ENCODE peak calls at places on chromosomes 1 and 21, in eight cellular contexts. Y is AG10803, I is sigmoid colon, R is astrocyte of the spinal cord, C is AG04450, N is heart right ventricle, J is fibroblast of mammary gland, V is epithelial cell of esophagus. K is an unnamed sample.

GRCh38 chr1:153324912-153325311 is 12.2 kb upstream of the PGLYRP3 start:
- DNase-seq in C (no peak), V (no peak), J (no peak), I (no peak), N (no peak), Y (no peak), R (no peak), K (no peak)

GRCh38 chr1:94926365-94926914 is 470 bp downstream of the CNN3 start:
- DNase-seq in I (peak), V (peak), J (peak), N (peak), C (no peak), R (peak), Y (peak), K (no peak)

GRCh38 chr1:22503721-22504410 is 52.2 kb downstream of the ZBTB40 start:
- DNase-seq in Y (peak), V (no peak), C (no peak), N (no peak), I (no peak), R (peak), J (no peak), K (no peak)

GRCh38 chr1:230861489-230861888 is 6.8 kb downstream of the C1orf198 start:
- DNase-seq in I (no peak), R (no peak), N (no peak), Y (no peak), J (no peak), C (no peak), V (no peak), K (no peak)

GRCh38 chr21:35084869-35085268 is 35.8 kb upstream of the RUNX1 start:
- DNase-seq in C (peak), R (peak), N (no peak), Y (peak), V (peak), J (peak), I (no peak), K (no peak)

GRCh38 chr1:25933479-25934365 is 27.5 kb upstream of the STMN1 start:
- DNase-seq in C (no peak), N (no peak), R (no peak), I (no peak), Y (no peak), V (no peak), J (no peak), K (no peak)

GRCh38 chr1:217681806-217682205 is 50.7 kb downstream of the SPATA17 start:
- DNase-seq in C (no peak), Y (no peak), J (peak), R (no peak), V (no peak), I (no peak), N (no peak), K (no peak)

GRCh38 chr1:222979561-222979960 is 163.5 kb downstream of the TLR5 start:
- DNase-seq in R (no peak), V (no peak), J (no peak), Y (no peak), I (no peak), N (no peak), C (no peak), K (no peak)

GRCh38 chr1:43651188-43651587 is 1.2 kb downstream of the KDM4A start:
- DNase-seq in Y (no peak), N (no peak), J (no peak), C (no peak), V (peak), I (no peak), R (no peak), K (no peak)

GRCh38 chr1:151515265-151515664 is 4.1 kb downstream of the CGN start:
- DNase-seq in Y (no peak), V (no peak), N (no peak), R (no peak), C (no peak), I (no peak), J (no peak), K (no peak)

GRCh38 chr1:12544357-12544756 is 73.7 kb downstream of the DHRS3 start:
- DNase-seq in V (no peak), J (no peak), C (no peak), I (no peak), R (no peak), N (no peak), Y (no peak), K (no peak)

GRCh38 chr1:92858564-92859399 is 26.9 kb downstream of the RPL5 start:
- DNase-seq in V (peak), R (peak), I (peak), Y (peak), C (peak), N (no peak), J (peak), K (peak)

GRCh38 chr21:38979271-38980196 is 173.8 kb downstream of the ETS2 start:
- DNase-seq in I (no peak), R (no peak), Y (peak), C (no peak), J (peak), V (peak), N (no peak), K (no peak)

GRCh38 chr1:232594018-232594502 is 35.9 kb downstream of the SIPA1L2 start:
- DNase-seq in R (no peak), C (no peak), V (peak), I (no peak), J (peak), Y (no peak), N (no peak), K (no peak)

GRCh38 chr1:95252422-95252821 is 18.4 kb downstream of the RWDD3 start:
- DNase-seq in Y (no peak), V (no peak), J (no peak), C (no peak), R (no peak), I (no peak), N (no peak), K (no peak)

GRCh38 chr21:45262616-45263015 is 25.1 kb downstream of the POFUT2 start:
- DNase-seq in Y (no peak), I (no peak), R (no peak), J (peak), C (no peak), N (no peak), V (no peak), K (peak)

GRCh38 chr1:31666290-31666963 is 21.8 kb upstream of the PEF1 start:
- DNase-seq in I (no peak), C (no peak), V (peak), N (no peak), Y (peak), R (peak), J (peak), K (no peak)

GRCh38 chr1:39370602-39371001 is 120.8 kb upstream of the BMP8A start:
- DNase-seq in R (no peak), N (no peak), C (no peak), J (peak), I (no peak), V (no peak), Y (peak), K (no peak)

GRCh38 chr1:6100801-6101783 is 55.4 kb downstream of the KCNAB2 start:
- DNase-seq in J (no peak), V (no peak), I (peak), R (no peak), Y (no peak), N (peak), C (no peak), K (no peak)

GRCh38 chr1:219027161-219027673 is 146.5 kb upstream of the LYPLAL1 start:
- DNase-seq in Y (peak), V (no peak), J (peak), R (no peak), I (no peak), N (no peak), C (no peak), K (no peak)

GRCh38 chr1:54540891-54541290 is 7.1 kb upstream of the ACOT11 start:
- DNase-seq in Y (no peak), J (no peak), R (no peak), N (no peak), C (no peak), V (no peak), I (no peak), K (no peak)

GRCh38 chr1:235919127-235919796 is 52.6 kb upstream of the LYST start:
- DNase-seq in V (no peak), R (peak), J (peak), N (no peak), I (no peak), Y (peak), C (no peak), K (no peak)

GRCh38 chr21:28154121-28154520 is 838.6 kb downstream of the LTN1 start:
- DNase-seq in N (no peak), V (no peak), R (peak), I (no peak), J (no peak), Y (no peak), C (no peak), K (no peak)

GRCh38 chr1:86741947-86742572 is 37.7 kb downstream of the SH3GLB1 start:
- DNase-seq in N (no peak), V (peak), Y (peak), J (peak), C (no peak), I (no peak), R (peak), K (no peak)

GRCh38 chr1:83942914-83943313 is 56.0 kb downstream of the TTLL7 start:
- DNase-seq in V (peak), J (peak), R (peak), Y (peak), N (no peak), C (no peak), I (no peak), K (no peak)

GRCh38 chr1:185896863-185897262 is 162.7 kb downstream of the HMCN1 start:
- DNase-seq in J (peak), N (no peak), C (no peak), I (no peak), R (peak), Y (peak), V (no peak), K (no peak)

GRCh38 chr21:35014302-35015044 is 34.6 kb downstream of the RUNX1 start:
- DNase-seq in Y (no peak), N (no peak), C (no peak), J (no peak), R (no peak), V (peak), I (no peak), K (no peak)

GRCh38 chr1:5001466-5001865 is 347.1 kb downstream of the AJAP1 start:
- DNase-seq in Y (no peak), I (no peak), R (no peak), J (no peak), N (no peak), V (no peak), C (no peak), K (no peak)

GRCh38 chr1:167232801-167233200 is 12.1 kb downstream of the POU2F1 start:
- DNase-seq in V (peak), R (no peak), C (no peak), Y (no peak), J (no peak), N (no peak), I (no peak), K (no peak)

GRCh38 chr1:150410582-150411101 is 46.7 kb downstream of the RPRD2 start:
- DNase-seq in V (no peak), I (no peak), Y (no peak), C (no peak), N (no peak), R (peak), J (peak), K (no peak)

DNA sequence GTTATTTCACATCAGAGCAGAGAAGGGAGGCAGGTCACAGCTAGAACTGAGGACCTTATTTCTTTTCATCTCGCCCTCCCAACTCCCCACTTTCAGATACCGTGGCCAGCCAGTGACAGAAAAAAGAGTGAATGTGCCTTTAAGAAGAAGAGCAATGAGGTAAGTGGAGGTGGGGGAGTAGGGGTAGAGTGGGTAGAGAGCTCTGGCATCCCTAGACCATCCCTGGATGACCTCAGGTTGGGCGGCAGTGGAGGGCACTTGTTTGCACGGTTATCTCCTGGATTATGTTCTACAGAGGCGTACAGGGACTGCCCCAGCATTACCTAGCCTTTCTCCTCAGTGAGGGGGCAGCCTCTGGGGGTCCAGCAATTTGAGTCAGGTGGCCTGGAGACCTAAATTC is 4.6 kb downstream of the SEMA4A start:
- DNase-seq in C (no peak), R (no peak), V (no peak), J (no peak), I (no peak), N (no peak), Y (no peak), K (no peak)
- H3K4me3 ChIP-seq in C (no peak), R (no peak), V (no peak), J (no peak), I (no peak), N (no peak), Y (no peak), K (no peak)

GRCh38 chr1:154407021-154407865 is 2.1 kb downstream of the IL6R start:
- DNase-seq in I (peak), Y (no peak), C (no peak), J (no peak), R (no peak), N (no peak), V (peak), K (no peak)

GRCh38 chr1:154404984-154405761 is at the start of gene IL6R:
- DNase-seq in V (peak), N (peak), J (peak), Y (peak), C (peak), R (peak), I (peak), K (peak)

GRCh38 chr1:154406572-154406879 is 1.4 kb downstream of the IL6R start:
- DNase-seq in V (no peak), Y (no peak), R (no peak), N (no peak), I (no peak), J (no peak), C (no peak), K (no peak)

GRCh38 chr1:154404511-154404931 is 622 bp upstream of the IL6R start:
- DNase-seq in N (no peak), V (no peak), C (no peak), Y (no peak), I (peak), R (no peak), J (no peak), K (no peak)

GRCh38 chr1:154405762-154406571 is 824 bp downstream of the IL6R start:
- DNase-seq in V (peak), I (peak), J (peak), N (peak), Y (peak), R (peak), C (no peak), K (peak)
- TF ChIP-seq CTCF in V (peak), I (no peak), J (peak), N (peak), Y (peak), R (peak), C (peak), K (peak)

DNA sequence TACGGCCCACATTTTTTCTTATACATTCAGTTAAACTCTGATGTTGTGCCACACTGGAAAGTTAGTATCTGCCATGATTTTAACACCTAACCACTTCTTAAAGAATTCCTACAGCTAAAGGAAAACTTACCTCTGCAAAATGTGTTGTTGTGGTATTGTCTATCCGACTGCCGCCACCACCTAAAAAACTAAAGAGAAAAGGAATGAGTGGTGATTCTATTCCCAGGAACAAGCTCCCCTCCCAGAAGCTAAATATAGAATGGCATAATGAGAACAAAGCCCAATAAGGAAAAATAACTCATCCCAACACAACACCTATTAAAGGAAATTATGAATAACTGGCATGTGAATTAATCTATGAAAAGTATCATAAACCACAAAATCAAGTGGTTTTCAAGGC is 39.5 kb downstream of the RNF115 start:
- DNase-seq in R (no peak), J (no peak), C (no peak), V (no peak), I (no peak), Y (no peak), N (no peak), K (no peak)
- H3K4me3 ChIP-seq in R (no peak), J (no peak), C (no peak), V (no peak), I (no peak), Y (no peak), N (peak), K (no peak)

DNA sequence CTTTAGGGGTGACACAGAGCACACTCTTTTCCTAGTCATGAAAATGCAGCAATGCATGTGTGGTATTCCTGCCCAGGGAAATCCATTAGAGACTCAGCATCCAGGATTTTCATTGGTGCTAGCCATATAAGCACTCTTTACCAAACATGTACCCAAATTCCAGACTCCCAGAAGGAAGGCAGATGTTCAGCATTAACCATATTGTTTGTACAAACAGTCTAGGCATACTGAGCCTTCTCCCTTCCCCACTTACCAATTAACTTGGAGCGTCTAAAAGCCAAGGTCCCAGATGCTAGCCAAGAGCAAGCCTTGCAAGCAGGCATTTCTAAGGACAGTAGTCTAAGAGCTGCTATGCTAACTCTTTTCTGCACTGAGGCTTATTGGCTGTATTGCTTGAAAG is 27.9 kb downstream of the ZBED6 start:
- DNase-seq in C (no peak), R (no peak), N (no peak), V (no peak), Y (peak), I (no peak), J (peak), K (no peak)
- TF ChIP-seq CTCF in C (no peak), R (no peak), N (no peak), V (no peak), Y (no peak), I (no peak), J (no peak), K (no peak)

K was measured in LNCaP clone FGC.